ENCODE peak calls at places on chromosomes 5 and 9, in five cellular contexts. Y is HepG2, T is SK-N-MC, I is HCT116, H is SK-N-SH. A is an unnamed sample. For H3K36me3, the result is how much of the 10 kb centered on the place peaks cover.

GRCh38 chr5:67896312-67896985 is 319.1 kb upstream of the PIK3R1 start:
- DNase-seq in H (no peak), Y (no peak), I (no peak), T (no peak), A (no peak)

GRCh38 chr9:87592554-87593394 is 95.1 kb downstream of the DAPK1 start:
- DNase-seq in T (no peak), Y (no peak), H (no peak), I (no peak), A (peak)

GRCh38 chr9:86575825-86576488 is 221.7 kb upstream of the TUT7 start:
- DNase-seq in T (no peak), I (no peak), Y (no peak), H (no peak), A (no peak)

GRCh38 chr9:123120131-123120530 is 86.7 kb downstream of the GPR21 start:
- DNase-seq in Y (no peak), H (no peak), T (no peak), I (no peak), A (no peak)

GRCh38 chr5:148910686-148911361 is 84.4 kb downstream of the ADRB2 start:
- DNase-seq in Y (no peak), I (peak), T (no peak), H (no peak), A (peak)

GRCh38 chr5:164206196-164206595 is 700.8 kb downstream of the MAT2B start:
- DNase-seq in I (no peak), T (no peak), H (peak), Y (no peak), A (no peak)

GRCh38 chr5:150636391-150637244 is 3.8 kb upstream of the SYNPO start:
- DNase-seq in I (no peak), Y (no peak), H (peak), T (no peak), A (peak)

GRCh38 chr9:755454-756381 is 85.8 kb upstream of the DMRT1 start:
- DNase-seq in Y (peak), H (no peak), T (no peak), I (peak), A (no peak)

GRCh38 chr9:77763566-77763965 is 115.4 kb upstream of the GNA14 start:
- DNase-seq in H (no peak), I (no peak), T (no peak), Y (peak), A (no peak)

GRCh38 chr5:138180183-138180782 is 1.4 kb downstream of the KIF20A start:
- DNase-seq in H (peak), Y (peak), I (peak), T (peak), A (no peak)

GRCh38 chr9:111603041-111603440 is 3.6 kb upstream of the PTGR1 start:
- DNase-seq in H (no peak), T (no peak), Y (no peak), I (no peak), A (no peak)

GRCh38 chr9:127455299-127455992 is 4.1 kb downstream of the LRSAM1 start:
- DNase-seq in T (no peak), Y (no peak), I (no peak), H (no peak), A (peak)

GRCh38 chr5:109936996-109937395 is 247.3 kb downstream of the MAN2A1 start:
- DNase-seq in H (no peak), Y (no peak), T (no peak), I (no peak), A (peak)

GRCh38 chr9:3337515-3337914 is 188.3 kb downstream of the RFX3 start:
- DNase-seq in Y (no peak), T (no peak), H (peak), I (peak), A (no peak)

GRCh38 chr5:169050146-169050571 is 250.8 kb downstream of the SLIT3 start:
- DNase-seq in H (no peak), T (no peak), I (no peak), Y (no peak), A (no peak)

DNA sequence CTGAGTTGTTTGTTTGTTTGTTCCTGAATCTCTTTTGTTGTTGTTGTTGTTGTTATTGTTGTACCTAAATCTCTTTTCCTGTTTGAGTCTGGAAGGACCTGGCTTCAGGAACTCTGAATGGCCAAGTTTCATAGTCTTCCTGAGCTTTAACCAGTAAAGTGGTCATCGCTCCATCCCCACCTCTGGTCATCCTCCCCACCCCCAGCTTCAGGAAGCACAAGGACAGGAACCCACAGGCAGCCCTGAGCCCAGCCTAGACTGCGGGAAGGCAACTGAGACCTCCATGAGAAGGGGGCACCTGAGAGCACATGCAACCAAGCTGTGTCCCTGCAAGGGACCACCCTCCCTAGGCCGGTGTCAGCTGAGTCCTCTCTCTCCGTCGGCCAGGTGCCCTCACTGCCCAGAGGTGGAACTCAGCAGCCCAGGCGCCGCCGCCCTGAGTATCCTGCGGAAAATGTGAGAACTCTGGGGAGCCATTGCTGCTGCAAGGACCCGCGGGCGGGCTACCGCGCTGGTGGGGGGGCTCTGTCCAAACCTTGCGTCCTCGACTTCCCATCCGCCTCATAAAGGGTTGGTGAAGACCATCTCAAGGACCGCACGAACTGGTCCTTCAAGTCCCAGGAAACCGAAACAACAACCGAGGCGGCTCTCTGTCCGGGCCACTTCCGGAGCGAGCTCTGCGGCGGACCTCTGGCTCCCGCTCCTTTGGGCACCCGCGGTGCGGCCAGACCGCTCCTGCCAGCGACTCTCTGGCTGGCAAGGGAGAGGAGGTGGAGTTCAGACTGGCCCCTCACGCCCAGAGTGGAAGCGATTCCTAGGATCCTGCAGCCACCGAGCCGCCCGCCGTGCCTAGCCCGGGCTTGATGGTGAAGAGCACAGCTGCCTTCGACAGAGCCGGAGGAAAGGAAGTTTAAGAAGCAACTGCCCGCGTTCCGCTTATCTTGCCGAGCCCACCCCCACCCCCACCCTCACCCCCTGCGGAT is 4.2 kb downstream of the BARX1 start:
- DNase-seq in T (no peak), H (peak), I (no peak), Y (no peak), A (peak)
- TF ChIP-seq POLR2AphosphoS5 in T (no peak), H (no peak), I (no peak), Y (no peak), A (no peak)

GRCh38 chr9:27560457-27560856 is 12.8 kb downstream of the C9orf72 start:
- DNase-seq in I (no peak), Y (no peak), T (no peak), H (no peak), A (no peak)

GRCh38 chr9:27564685-27565084 is 8.6 kb downstream of the C9orf72 start:
- DNase-seq in I (no peak), H (no peak), Y (no peak), T (no peak), A (no peak)

GRCh38 chr9:27564031-27564430 is 9.2 kb downstream of the C9orf72 start:
- DNase-seq in H (no peak), I (no peak), Y (no peak), T (no peak), A (no peak)

GRCh38 chr9:27558307-27558706 is 15.0 kb downstream of the C9orf72 start:
- DNase-seq in I (no peak), Y (no peak), T (no peak), H (no peak), A (no peak)

GRCh38 chr9:27561697-27562096 is 11.6 kb downstream of the C9orf72 start:
- DNase-seq in T (no peak), Y (no peak), I (no peak), H (no peak), A (no peak)
- H3K36me3 ChIP-seq in T (under half), Y (under half), I (under half), H (under half), A (under half)

GRCh38 chr9:76162109-76162730 is 232.0 kb downstream of the RFK start:
- DNase-seq in T (no peak), I (no peak), H (no peak), Y (no peak), A (no peak)

GRCh38 chr9:76162751-76163500 is 231.3 kb downstream of the RFK start:
- DNase-seq in Y (no peak), H (no peak), I (no peak), T (no peak), A (no peak)

GRCh38 chr9:76159288-76159926 is 234.8 kb downstream of the RFK start:
- DNase-seq in Y (no peak), H (no peak), T (no peak), I (no peak), A (no peak)

GRCh38 chr9:76161103-76161502 is 233.1 kb downstream of the RFK start:
- DNase-seq in T (no peak), I (no peak), Y (no peak), H (no peak), A (no peak)

DNA sequence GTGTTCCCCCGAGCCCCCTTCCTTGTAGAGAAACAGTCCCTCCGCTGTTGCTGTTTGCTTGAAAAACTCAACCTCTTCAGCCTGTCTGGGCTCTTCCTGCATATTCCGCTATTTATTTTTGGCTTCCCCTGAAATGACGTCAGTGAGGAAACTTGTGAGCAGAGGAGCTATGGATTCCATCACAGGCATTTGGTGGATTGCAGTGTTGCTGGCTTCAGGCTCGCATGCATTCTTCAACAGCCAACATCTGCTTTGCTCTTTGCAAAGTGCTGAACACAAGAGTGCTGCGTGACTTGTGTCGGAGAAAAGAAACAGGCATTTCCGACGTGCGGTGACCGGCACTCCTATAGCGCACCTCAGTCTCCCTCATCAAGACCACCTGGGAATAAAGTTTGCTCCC is 232.7 kb downstream of the RFK start:
- DNase-seq in I (no peak), Y (no peak), T (no peak), H (no peak), A (no peak)
- TF ChIP-seq POLR2AphosphoS5 in I (no peak), Y (no peak), T (no peak), H (no peak), A (peak)

GRCh38 chr5:97167435-97167834 is 15.6 kb downstream of the RIOK2 start:
- DNase-seq in Y (no peak), T (no peak), H (no peak), I (no peak), A (no peak)

GRCh38 chr5:97172227-97172626 is 10.8 kb downstream of the RIOK2 start:
- DNase-seq in T (no peak), I (no peak), H (no peak), Y (no peak), A (no peak)

GRCh38 chr5:97165726-97166125 is 17.3 kb downstream of the RIOK2 start:
- DNase-seq in T (no peak), Y (peak), I (no peak), H (no peak), A (peak)

DNA sequence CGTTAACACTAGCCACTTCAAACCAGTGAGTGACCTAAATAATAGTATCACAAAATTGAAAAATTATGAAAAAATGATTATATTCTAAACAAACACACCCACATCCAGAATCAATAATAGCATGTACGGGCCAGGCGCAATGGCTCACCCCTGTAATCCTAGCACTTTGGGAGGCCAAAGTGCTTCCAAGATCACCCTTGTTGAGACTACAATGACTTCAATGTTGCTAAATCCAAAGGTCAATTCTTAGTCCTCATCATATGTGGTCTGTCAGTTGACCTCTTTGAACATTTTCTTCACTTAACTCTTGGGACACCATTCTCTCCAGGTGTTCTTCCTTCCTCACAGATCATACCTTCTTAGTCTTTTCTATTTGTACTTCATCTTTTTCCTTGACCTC is 11.3 kb downstream of the RIOK2 start:
- DNase-seq in H (no peak), T (no peak), Y (peak), I (no peak), A (no peak)
- H3K36me3 ChIP-seq in H (half or more), T (half or more), Y (half or more), I (under half), A (under half)

GRCh38 chr5:142439208-142439607 is 114.4 kb upstream of the SPRY4 start:
- DNase-seq in H (no peak), T (no peak), I (no peak), Y (no peak), A (no peak)
- TF ChIP-seq POLR2AphosphoS5 in H (no peak), T (no peak), I (no peak), Y (no peak), A (peak)

GRCh38 chr9:113199683-113200329 is 21.3 kb downstream of the FKBP15 start:
- DNase-seq in I (no peak), T (no peak), Y (no peak), H (no peak), A (no peak)
- H3K36me3 ChIP-seq in I (under half), T (under half), Y (half or more), H (under half), A (under half)